ENCODE peak calls at places on chromosomes 12 and 14, in seven cellular contexts. O is smooth muscle cell of the brain vasculature, S is EL, M is NCI-H1092, K is putamen, H is GM06990, W is stomach. U is an unnamed sample.
A peak's percentile ranks its signal among the peaks of the same experiment; 100 is the strongest.

GRCh38 chr12:131041968-131042847 is 88.5 kb downstream of the ADGRD1 start:
- DNase-seq in S (no peak), W (no peak), M (no peak), H (no peak), K (no peak), O (no peak), U (no peak)

GRCh38 chr12:46456356-46457334 is 84.1 kb upstream of the SLC38A2 start:
- DNase-seq in O (no peak), M (no peak), S (no peak), W (no peak), H (no peak), K (no peak), U (no peak)

GRCh38 chr12:57118711-57119271 is 7.6 kb upstream of the STAT6 start:
- DNase-seq in W (no peak), O (no peak), S (peak; percentile 72), M (no peak), H (no peak), K (no peak), U (no peak)

GRCh38 chr12:30993766-30994165 is 67.2 kb downstream of the TSPAN11 start:
- DNase-seq in S (no peak), W (no peak), M (no peak), O (no peak), H (no peak), K (no peak), U (no peak)

GRCh38 chr12:117361905-117362304 is 479 bp upstream of the NOS1 start:
- DNase-seq in H (no peak), M (no peak), O (no peak), W (no peak), S (no peak), K (no peak), U (no peak)

GRCh38 chr14:86296173-86296572 is 766.2 kb downstream of the FLRT2 start:
- DNase-seq in O (no peak), S (peak; percentile 62), M (peak; percentile 88), W (no peak), H (no peak), K (no peak), U (no peak)

GRCh38 chr12:12008931-12009611 is 61.7 kb upstream of the BCL2L14 start:
- DNase-seq in K (no peak), H (peak; percentile 71), M (peak; percentile 79), O (no peak), S (peak; percentile 73), W (no peak), U (peak; percentile 78)

GRCh38 chr12:5254703-5255102 is 177.2 kb upstream of the NTF3 start:
- DNase-seq in O (no peak), K (no peak), W (no peak), S (no peak), M (no peak), H (no peak), U (peak; percentile 34)

GRCh38 chr12:67068773-67069450 is 200.2 kb upstream of the CAND1 start:
- DNase-seq in O (no peak), S (peak; percentile 59), K (no peak), W (peak; percentile 34), H (peak; percentile 16), M (peak; percentile 48), U (peak; percentile 80)

GRCh38 chr12:108367436-108367835 is 28.3 kb upstream of the CMKLR1 start:
- DNase-seq in O (no peak), K (no peak), S (peak; percentile 31), H (no peak), W (no peak), M (no peak), U (no peak)

GRCh38 chr14:20679907-20680306 is 4.5 kb upstream of the RNASE4 start:
- DNase-seq in M (no peak), K (peak; percentile 55), S (peak; percentile 52), H (no peak), O (no peak), W (no peak), U (peak; percentile 48)